ENCODE peak calls at places on chromosomes 12 and 14, in four cellular contexts. Q is HepG2, G is GM12878, Z is K562. P is an unnamed sample.

GRCh38 chr12:104669057-104669770 is 212.5 kb downstream of the CHST11 start:
- DNase-seq in Q (no peak), G (no peak), Z (no peak), P (peak)

GRCh38 chr14:85531141-85531593 is 1.2 kb downstream of the FLRT2 start:
- DNase-seq in Z (no peak), G (no peak), Q (no peak), P (no peak)

GRCh38 chr14:58848365-58848764 is 210.6 kb downstream of the DACT1 start:
- DNase-seq in Z (no peak), G (no peak), Q (no peak), P (no peak)

GRCh38 chr12:8722286-8722685 is 24.5 kb downstream of the RIMKLB start:
- DNase-seq in G (no peak), Q (no peak), Z (no peak), P (no peak)

GRCh38 chr12:44876554-44877275 is 600 bp upstream of the NELL2 start:
- DNase-seq in G (no peak), Z (peak), Q (no peak), P (peak)

GRCh38 chr12:132546647-132547046 is 56.7 kb downstream of the FBRSL1 start:
- DNase-seq in Q (no peak), G (no peak), Z (no peak), P (no peak)

GRCh38 chr12:89384050-89384749 is 31.9 kb upstream of the DUSP6 start:
- DNase-seq in Q (peak), G (no peak), Z (no peak), P (no peak)

GRCh38 chr14:100532916-100533630 is 54.1 kb downstream of the BEGAIN start:
- DNase-seq in Z (no peak), G (no peak), Q (no peak), P (no peak)

GRCh38 chr12:4270016-4270669 is 3.4 kb upstream of the CCND2 start:
- DNase-seq in Q (no peak), G (no peak), Z (no peak), P (no peak)

GRCh38 chr12:9273276-9273675 is 65.1 kb upstream of the PZP start:
- DNase-seq in G (no peak), Z (no peak), Q (no peak), P (no peak)

GRCh38 chr12:113318046-113318656 is 16.8 kb downstream of the SLC8B1 start:
- DNase-seq in G (no peak), Z (no peak), Q (no peak), P (no peak)

GRCh38 chr12:113185180-113186032 is at the start of the genes DDX54 and RITA1:
- DNase-seq in Q (peak), G (no peak), Z (peak), P (peak)

GRCh38 chr14:20295067-20295466 is 10.7 kb downstream of the TTC5 start:
- DNase-seq in Z (no peak), Q (no peak), G (peak), P (no peak)

GRCh38 chr14:59126714-59127436 is 61.6 kb upstream of the DAAM1 start:
- DNase-seq in Q (peak), Z (peak), G (no peak), P (peak)

GRCh38 chr12:1977109-1977508 is 27.1 kb downstream of the DCP1B start:
- DNase-seq in Z (no peak), G (no peak), Q (no peak), P (no peak)

GRCh38 chr12:109053382-109054123 is 1.2 kb downstream of the USP30 start:
- DNase-seq in Z (peak), Q (peak), G (peak), P (no peak)

GRCh38 chr12:130465626-130466025 is 127.9 kb downstream of the PIWIL1 start:
- DNase-seq in Z (no peak), Q (no peak), G (no peak), P (no peak)

GRCh38 chr14:32542507-32542906 is 213.4 kb downstream of the AKAP6 start:
- DNase-seq in Q (no peak), Z (no peak), G (no peak), P (no peak)

GRCh38 chr12:129337413-129337812 is 484.1 kb downstream of the GLT1D1 start:
- DNase-seq in Q (no peak), G (no peak), Z (peak), P (no peak)

GRCh38 chr14:95348395-95349080 is 28.8 kb upstream of the CLMN start:
- DNase-seq in Q (no peak), Z (no peak), G (no peak), P (no peak)

GRCh38 chr12:120413901-120414695 is 23.8 kb upstream of the COX6A1 start:
- DNase-seq in Z (peak), G (no peak), Q (no peak), P (no peak)

GRCh38 chr12:112149596-112149995 is 24.2 kb downstream of the TRAFD1 start:
- DNase-seq in Q (no peak), G (peak), Z (no peak), P (no peak)

GRCh38 chr14:51202914-51203665 is 37.0 kb upstream of the TMX1 start:
- DNase-seq in G (peak), Q (no peak), Z (no peak), P (no peak)

GRCh38 chr12:121576851-121577391 is 3.9 kb downstream of the KDM2B start:
- DNase-seq in Z (no peak), Q (peak), G (no peak), P (no peak)

GRCh38 chr14:89921346-89921745 is 33.2 kb downstream of the EFCAB11 start:
- DNase-seq in Z (no peak), Q (no peak), G (no peak), P (no peak)

DNA sequence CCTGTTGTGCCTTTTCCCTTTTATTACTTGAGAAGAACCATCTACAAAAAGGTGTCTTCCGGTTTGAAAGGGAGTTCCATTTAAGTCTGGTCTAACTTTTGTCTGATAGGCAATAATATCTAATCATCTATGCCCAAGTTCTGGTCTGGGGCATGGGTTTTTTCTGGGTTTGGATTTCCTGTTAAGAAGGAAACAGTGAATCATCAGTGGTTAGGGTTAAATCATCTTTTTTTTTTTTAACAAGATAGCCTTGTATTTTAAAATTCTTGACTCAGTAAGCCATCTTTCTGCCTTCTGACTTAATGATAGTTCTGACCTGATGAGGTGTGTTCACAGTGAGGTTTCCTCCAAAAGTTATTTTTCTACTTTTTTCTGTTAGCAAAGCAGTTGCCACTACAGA is 29.3 kb upstream of the CPNE8 start:
- DNase-seq in G (no peak), Z (no peak), Q (no peak), P (no peak)
- TF ChIP-seq FOXK2 in G (no peak), Z (no peak), Q (no peak), P (no peak)

GRCh38 chr14:63578300-63578699 is 35.1 kb upstream of the PPP2R5E start:
- DNase-seq in Z (no peak), G (no peak), Q (no peak), P (no peak)

DNA sequence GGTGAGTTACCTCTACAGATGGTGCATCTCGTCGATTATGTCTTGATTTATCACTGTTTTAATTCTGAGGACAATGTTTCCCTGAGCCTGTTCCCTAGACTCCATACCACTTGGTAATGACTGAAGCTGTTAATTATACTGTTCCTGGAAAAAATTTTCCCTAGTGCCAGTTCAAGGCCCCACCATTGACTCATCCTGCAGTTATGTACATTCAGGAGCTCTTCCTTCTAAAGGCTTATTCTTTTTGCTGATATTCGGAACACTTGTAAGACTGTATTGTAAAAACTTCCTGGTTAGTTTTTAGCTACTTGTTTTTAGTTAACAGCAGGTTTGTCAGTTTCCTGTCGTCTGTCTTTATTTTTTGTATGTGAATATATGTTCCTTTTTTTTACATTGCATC is 30.4 kb upstream of the PPP2R5E start:
- DNase-seq in Q (no peak), Z (no peak), G (no peak), P (no peak)
- TF ChIP-seq FOXK2 in Q (no peak), Z (no peak), G (no peak), P (no peak)

GRCh38 chr12:905273-906076 is 44.0 kb downstream of the RAD52 start:
- DNase-seq in G (no peak), Z (no peak), Q (no peak), P (no peak)

GRCh38 chr12:903055-903454 is 46.4 kb downstream of the RAD52 start:
- DNase-seq in Q (no peak), G (no peak), Z (no peak), P (no peak)

GRCh38 chr12:902581-902980 is 46.9 kb downstream of the RAD52 start:
- DNase-seq in Q (no peak), Z (no peak), G (no peak), P (no peak)

GRCh38 chr12:906077-906585 is 43.4 kb downstream of the RAD52 start:
- DNase-seq in Q (no peak), G (no peak), Z (no peak), P (no peak)

GRCh38 chr12:904010-904414 is 45.5 kb downstream of the RAD52 start:
- DNase-seq in Z (no peak), G (no peak), Q (no peak), P (no peak)
- TF ChIP-seq FOXK2 in Z (no peak), G (no peak), Q (no peak), P (no peak)

GRCh38 chr14:64940336-64940910 is 2.1 kb downstream of the GPX2 start:
- DNase-seq in G (no peak), Z (no peak), Q (no peak), P (no peak)

GRCh38 chr14:64943981-64944520 is 1.5 kb upstream of the GPX2 start:
- DNase-seq in Z (no peak), G (no peak), Q (no peak), P (no peak)

GRCh38 chr14:64944861-64945260 is 2.3 kb upstream of the GPX2 start:
- DNase-seq in Q (no peak), Z (no peak), G (no peak), P (no peak)

GRCh38 chr14:64943556-64943955 is 1.0 kb upstream of the GPX2 start:
- DNase-seq in Q (no peak), G (no peak), Z (no peak), P (no peak)

GRCh38 chr14:64942531-64943111 is at the start of gene GPX2:
- DNase-seq in Z (no peak), G (no peak), Q (peak), P (no peak)
- TF ChIP-seq FOXK2 in Z (no peak), G (no peak), Q (no peak), P (no peak)

GRCh38 chr12:57428965-57429364 is 1.9 kb downstream of the R3HDM2 start:
- DNase-seq in Z (no peak), G (no peak), Q (no peak), P (no peak)

GRCh38 chr12:57433370-57433769 is 1.2 kb upstream of the INHBC start:
- DNase-seq in Q (no peak), Z (no peak), G (no peak), P (no peak)

GRCh38 chr12:57430931-57431566 is at the start of gene R3HDM2:
- DNase-seq in Z (no peak), G (peak), Q (peak), P (peak)

GRCh38 chr12:57429473-57430116 is 1.2 kb downstream of the R3HDM2 start:
- DNase-seq in Q (no peak), Z (no peak), G (no peak), P (no peak)

GRCh38 chr12:57430117-57430930 is 519 bp downstream of the R3HDM2 start:
- DNase-seq in Q (no peak), Z (peak), G (no peak), P (peak)
- TF ChIP-seq FOXK2 in Q (no peak), Z (no peak), G (no peak), P (no peak)

GRCh38 chr12:11815397-11815796 is 165.9 kb downstream of the ETV6 start:
- DNase-seq in G (no peak), Q (no peak), Z (no peak), P (no peak)
- TF ChIP-seq FOXK2 in G (no peak), Q (no peak), Z (no peak), P (no peak)

P was measured in HEK293T.